ENCODE peak calls at places on chromosome 21, in five cellular contexts. B is NCI-H1417, W is adrenal gland, J is fibroblast of the conjunctiva, A is NCI-H1092 treated with DMSO at 0.1 percent for 48 hours. S is an unnamed sample.

GRCh38 chr21:45537111-45537745 is 5.0 kb downstream of the SLC19A1 start:
- DNase-seq in B (no peak), W (peak), J (no peak), A (no peak), S (peak)

GRCh38 chr21:35179990-35180557 is 131.0 kb upstream of the RUNX1 start:
- DNase-seq in B (peak), W (no peak), J (peak), A (no peak), S (no peak)

GRCh38 chr21:44024257-44024656 is 12.1 kb downstream of the TRAPPC10 start:
- DNase-seq in B (no peak), W (no peak), J (no peak), A (no peak), S (no peak)

GRCh38 chr21:45112371-45112770 is 38.0 kb downstream of the ADARB1 start:
- DNase-seq in B (no peak), W (no peak), J (no peak), A (no peak), S (no peak)

GRCh38 chr21:36962098-36962780 is 4.2 kb downstream of the HLCS start:
- DNase-seq in B (no peak), W (no peak), J (no peak), A (no peak), S (no peak)

GRCh38 chr21:39802226-39802625 is 57.2 kb downstream of the IGSF5 start:
- DNase-seq in B (no peak), W (no peak), J (no peak), A (no peak), S (no peak)

GRCh38 chr21:46436586-46436985 is 22.1 kb upstream of the DIP2A start:
- DNase-seq in B (no peak), W (no peak), J (no peak), A (no peak), S (no peak)

GRCh38 chr21:32940079-32941014 is 85.4 kb upstream of the OLIG2 start:
- DNase-seq in B (peak), W (peak), J (peak), A (peak), S (peak)

GRCh38 chr21:28554660-28555475 is 437.8 kb downstream of the LTN1 start:
- DNase-seq in B (no peak), W (no peak), J (no peak), A (no peak), S (no peak)

GRCh38 chr21:44083631-44084291 is 23.4 kb upstream of the PWP2 start:
- DNase-seq in B (no peak), W (no peak), J (no peak), A (no peak), S (no peak)

GRCh38 chr21:43287111-43287973 is 118.5 kb downstream of the CRYAA start:
- DNase-seq in B (peak), W (no peak), J (no peak), A (peak), S (peak)

GRCh38 chr21:38645282-38645681 is 147.0 kb upstream of the ERG start:
- DNase-seq in B (no peak), W (no peak), J (no peak), A (no peak), S (no peak)

GRCh38 chr21:40335689-40336088 is 468.5 kb downstream of the PCP4 start:
- DNase-seq in B (peak), W (no peak), J (no peak), A (peak), S (no peak)

GRCh38 chr21:14866859-14867560 is 197.8 kb downstream of the NRIP1 start:
- DNase-seq in B (no peak), W (no peak), J (no peak), A (no peak), S (no peak)

GRCh38 chr21:46421756-46422555 is 36.7 kb upstream of the DIP2A start:
- DNase-seq in B (no peak), W (no peak), J (no peak), A (no peak), S (no peak)

GRCh38 chr21:44850905-44851657 is 22.4 kb downstream of the PTTG1IP start:
- DNase-seq in B (no peak), W (peak), J (no peak), A (no peak), S (no peak)

GRCh38 chr21:45309069-45309521 is 21.4 kb upstream of the POFUT2 start:
- DNase-seq in B (no peak), W (peak), J (no peak), A (no peak), S (peak)

GRCh38 chr21:44489962-44490361 is 34.7 kb downstream of the LRRC3 start:
- DNase-seq in B (no peak), W (no peak), J (no peak), A (no peak), S (no peak)

GRCh38 chr21:21921410-21922232 is 923.4 kb downstream of the NCAM2 start:
- DNase-seq in B (peak), W (no peak), J (no peak), A (peak), S (no peak)

GRCh38 chr21:45405271-45405818 is 380 bp downstream of the COL18A1 start:
- DNase-seq in B (no peak), W (no peak), J (no peak), A (no peak), S (no peak)